ENCODE peak calls at places on chromosomes 16 and 17, in six cellular contexts. M is aorta; P is fibroblast of pulmonary artery; E is stimulated activated CD4-positive, alpha-beta T cell treated with anti-CD3 and anti-CD28 coated beads, Interleukin-2, amount 100 ng/mL, for 48 hours; X is NCI-H2081; Q is activated effector memory CD4-positive, alpha-beta T cell treated with anti-CD3 and anti-CD28 coated beads, Interleukin-2, amount 50 U/mL, for 16 hours. F is an unnamed sample.

GRCh38 chr17:49471769-49472168 is 23.3 kb upstream of the NGFR start:
- DNase-seq in M (no peak), P (no peak), E (no peak), X (no peak), Q (no peak), F (no peak)

GRCh38 chr17:20267459-20267842 is 199.9 kb downstream of the LGALS9B start:
- DNase-seq in M (no peak), P (peak; percentile 4), E (no peak), X (peak; percentile 14), Q (peak; percentile 76), F (no peak)

GRCh38 chr17:44922136-44922535 is 6.8 kb upstream of the GFAP start:
- DNase-seq in M (peak; percentile 34), P (no peak), E (no peak), X (no peak), Q (peak; percentile 16), F (no peak)

GRCh38 chr16:29975811-29976511 is 2.3 kb downstream of the TAOK2 start:
- DNase-seq in M (peak; percentile 59), P (peak; percentile 21), E (no peak), X (no peak), Q (no peak), F (no peak)

GRCh38 chr17:83097831-83098230 is 18.4 kb downstream of the METRNL start:
- DNase-seq in M (no peak), P (no peak), E (no peak), X (no peak), Q (no peak), F (no peak)

GRCh38 chr16:74607310-74607966 is 524 bp upstream of the GLG1 start:
- DNase-seq in M (no peak), P (no peak), E (no peak), X (no peak), Q (peak; percentile 61), F (no peak)

GRCh38 chr17:39963826-39964225 is 1.0 kb downstream of the GSDMA start:
- DNase-seq in M (no peak), P (no peak), E (no peak), X (no peak), Q (peak; percentile 75), F (no peak)

GRCh38 chr17:45895304-45895968 is 1.1 kb downstream of the MAPT start:
- DNase-seq in M (peak; percentile 74), P (no peak), E (no peak), X (peak; percentile 95), Q (peak; percentile 65), F (no peak)

GRCh38 chr16:56603589-56603988 is 4.8 kb upstream of the MT2A start:
- DNase-seq in M (no peak), P (peak; percentile 49), E (no peak), X (peak; percentile 16), Q (no peak), F (no peak)

GRCh38 chr17:38533706-38534497 is 71.8 kb downstream of the SRCIN1 start:
- DNase-seq in M (no peak), P (no peak), E (no peak), X (peak; percentile 25), Q (no peak), F (no peak)

GRCh38 chr16:29745853-29746345 is at the start of gene C16orf54:
- DNase-seq in M (peak; percentile 86), P (no peak), E (peak; percentile 76), X (no peak), Q (peak; percentile 96), F (no peak)

GRCh38 chr17:26792486-26792885 is 501.4 kb upstream of the WSB1 start:
- DNase-seq in M (no peak), P (peak; percentile 26), E (no peak), X (no peak), Q (no peak), F (no peak)

GRCh38 chr17:5281814-5282638 is at the start of gene RABEP1:
- DNase-seq in M (peak; percentile 98), P (peak; percentile 91), E (peak; percentile 93), X (peak; percentile 72), Q (peak; percentile 97), F (no peak)

GRCh38 chr16:88084881-88085280 is 133.6 kb downstream of the BANP start:
- DNase-seq in M (no peak), P (peak; percentile 31), E (no peak), X (no peak), Q (no peak), F (no peak)

GRCh38 chr17:1196946-1197345 is 17.2 kb upstream of the ABR start:
- DNase-seq in M (no peak), P (no peak), E (no peak), X (no peak), Q (no peak), F (no peak)

GRCh38 chr17:7834891-7835817 is 1.1 kb downstream of the KDM6B start:
- DNase-seq in M (peak; percentile 99), P (peak; percentile 99), E (peak; percentile 82), X (peak; percentile 96), Q (peak; percentile 96), F (peak; percentile 98)

GRCh38 chr17:76018340-76018680 is 8.8 kb downstream of the EVPL start:
- DNase-seq in M (no peak), P (no peak), E (no peak), X (no peak), Q (no peak), F (no peak)

GRCh38 chr17:76614912-76615617 is 28.5 kb downstream of the ST6GALNAC1 start:
- DNase-seq in M (peak; percentile 60), P (no peak), E (no peak), X (no peak), Q (no peak), F (no peak)

GRCh38 chr17:41835214-41835799 is 725 bp downstream of the NT5C3B start:
- DNase-seq in M (no peak), P (no peak), E (no peak), X (no peak), Q (peak; percentile 30), F (no peak)

GRCh38 chr16:46830417-46830901 is 521 bp downstream of the C16orf87 start:
- DNase-seq in M (peak; percentile 85), P (peak; percentile 8), E (no peak), X (no peak), Q (peak; percentile 80), F (no peak)

GRCh38 chr16:11194913-11195312 is 61.1 kb downstream of the SOCS1 start:
- DNase-seq in M (no peak), P (no peak), E (no peak), X (no peak), Q (no peak), F (no peak)

GRCh38 chr17:65557349-65558310 is 3.8 kb downstream of the AXIN2 start:
- DNase-seq in M (no peak), P (peak; percentile 31), E (no peak), X (no peak), Q (peak; percentile 71), F (no peak)

GRCh38 chr17:82172461-82173160 is 40.0 kb downstream of the CCDC57 start:
- DNase-seq in M (no peak), P (no peak), E (no peak), X (no peak), Q (no peak), F (no peak)

GRCh38 chr17:54948380-54948779 is 20.1 kb downstream of the COX11 start:
- DNase-seq in M (no peak), P (peak; percentile 73), E (no peak), X (no peak), Q (no peak), F (no peak)

GRCh38 chr16:35560637-35560984 is 2101.2 kb downstream of the TP53TG3F start:
- DNase-seq in M (no peak), P (no peak), E (no peak), X (no peak), Q (no peak), F (no peak)

GRCh38 chr17:66533572-66533971 is 231.2 kb downstream of the PRKCA start:
- DNase-seq in M (no peak), P (peak; percentile 53), E (no peak), X (no peak), Q (no peak), F (no peak)

GRCh38 chr17:751269-752001 is 629 bp downstream of the GEMIN4 start:
- DNase-seq in M (no peak), P (peak; percentile 47), E (peak; percentile 35), X (peak; percentile 11), Q (peak; percentile 83), F (no peak)

GRCh38 chr17:76232342-76232741 is 8.0 kb downstream of the RNF157 start:
- DNase-seq in M (no peak), P (peak; percentile 46), E (no peak), X (no peak), Q (no peak), F (no peak)

GRCh38 chr17:76154292-76154691 is 13.2 kb upstream of the FOXJ1 start:
- DNase-seq in M (no peak), P (no peak), E (no peak), X (no peak), Q (no peak), F (no peak)

GRCh38 chr17:57534863-57535651 is 210.0 kb downstream of the CCDC182 start:
- DNase-seq in M (no peak), P (peak; percentile 24), E (no peak), X (peak; percentile 83), Q (no peak), F (no peak)

GRCh38 chr16:13660807-13661206 is 259.1 kb upstream of the ERCC4 start:
- DNase-seq in M (no peak), P (no peak), E (no peak), X (no peak), Q (no peak), F (no peak)

GRCh38 chr16:17845031-17845430 is 374.3 kb upstream of the XYLT1 start:
- DNase-seq in M (no peak), P (no peak), E (no peak), X (no peak), Q (no peak), F (no peak)